ENCODE peak calls at places on chromosomes 5 and 9, in four cellular contexts. M is EL, N is dorsolateral prefrontal cortex, H is AG20443. E is an unnamed sample.

GRCh38 chr5:15538516-15538915 is 38.5 kb downstream of the FBXL7 start:
- DNase-seq in N (no peak), M (no peak), H (no peak), E (no peak)

GRCh38 chr9:82109626-82110025 is 121.1 kb downstream of the SPATA31D1 start:
- DNase-seq in M (no peak), N (no peak), H (no peak), E (no peak)

GRCh38 chr9:130089141-130089540 is 35.4 kb downstream of the GPR107 start:
- DNase-seq in H (no peak), N (no peak), M (no peak), E (no peak)

GRCh38 chr5:107669543-107670027 is 1.2 kb downstream of the EFNA5 start:
- DNase-seq in M (peak; percentile 38), H (peak; percentile 21), N (peak; percentile 22), E (peak; percentile 92)

GRCh38 chr5:38582662-38583061 is 26.2 kb upstream of the LIFR start:
- DNase-seq in H (no peak), N (no peak), M (no peak), E (no peak)

GRCh38 chr9:135087489-135087791 is at the start of gene OLFM1:
- DNase-seq in H (peak; percentile 91), N (peak; percentile 60), M (peak; percentile 49), E (peak; percentile 95)

GRCh38 chr5:73201547-73202513 is 28.8 kb downstream of the TMEM174 start:
- DNase-seq in M (peak; percentile 68), N (peak; percentile 58), H (peak; percentile 91), E (peak; percentile 93)

GRCh38 chr5:57002959-57003485 is 51.1 kb upstream of the MIER3 start:
- DNase-seq in N (no peak), H (no peak), M (no peak), E (no peak)

GRCh38 chr9:94222870-94223269 is 36.2 kb upstream of the ZNF169 start:
- DNase-seq in H (no peak), M (no peak), N (no peak), E (no peak)

GRCh38 chr9:99139868-99140267 is 35.0 kb downstream of the TGFBR1 start:
- DNase-seq in M (no peak), H (no peak), N (no peak), E (no peak)

GRCh38 chr5:83720805-83721431 is at the start of gene HAPLN1:
- DNase-seq in H (peak; percentile 31), N (no peak), M (peak; percentile 1), E (peak; percentile 48)

GRCh38 chr5:33629999-33630398 is 189.2 kb downstream of the TARS1 start:
- DNase-seq in M (no peak), N (no peak), H (no peak), E (no peak)

GRCh38 chr9:108512426-108513173 is 343.2 kb downstream of the ACTL7B start:
- DNase-seq in M (no peak), N (no peak), H (no peak), E (no peak)

GRCh38 chr9:130500340-130500771 is 55.6 kb downstream of the ASS1 start:
- DNase-seq in H (no peak), N (no peak), M (no peak), E (peak; percentile 68)

GRCh38 chr5:133924221-133924920 is 44.1 kb downstream of the C5orf15 start:
- DNase-seq in H (peak; percentile 33), N (no peak), M (no peak), E (no peak)

GRCh38 chr9:30075451-30076199 is 2308.8 kb upstream of the ACO1 start:
- DNase-seq in H (no peak), N (no peak), M (no peak), E (no peak)